ENCODE peak calls at places on chromosomes 12 and 14, in nine cellular contexts. O is RPMI7951; M is T-cell; R is cardiac fibroblast; G is H9; P is stimulated activated CD8-positive, alpha-beta memory T cell treated with anti-CD3 and anti-CD28 coated beads, Interleukin-7, amount 100 ng/mL, for 1 hour; E is tibial artery; J is MV-4-11; T is NCI-H460. U is an unnamed sample.

GRCh38 chr12:6229823-6230222 is 29.6 kb downstream of the CD9 start:
- DNase-seq in O (peak; percentile 87), M (no peak), R (peak; percentile 66), G (no peak), P (no peak), E (peak; percentile 91), J (peak; percentile 92), T (no peak), U (no peak)

GRCh38 chr12:2902287-2902880 is 11.7 kb downstream of the TULP3 start:
- DNase-seq in O (no peak), M (no peak), R (peak; percentile 88), G (no peak), P (no peak), E (no peak), J (no peak), T (no peak), U (no peak)

GRCh38 chr12:23753627-23754358 is 195.7 kb downstream of the SOX5 start:
- DNase-seq in O (no peak), M (no peak), R (no peak), G (no peak), P (no peak), E (no peak), J (no peak), T (no peak), U (no peak)

GRCh38 chr12:6314776-6315175 is 4.3 kb downstream of the PLEKHG6 start:
- DNase-seq in O (no peak), M (no peak), R (no peak), G (no peak), P (no peak), E (no peak), J (no peak), T (no peak), U (no peak)

GRCh38 chr14:104361101-104361591 is 218.4 kb upstream of the C14orf180 start:
- DNase-seq in O (no peak), M (no peak), R (no peak), G (peak; percentile 14), P (no peak), E (peak; percentile 57), J (no peak), T (no peak), U (no peak)

GRCh38 chr14:59161571-59162175 is 26.8 kb upstream of the DAAM1 start:
- DNase-seq in O (peak; percentile 92), M (no peak), R (peak; percentile 90), G (no peak), P (no peak), E (peak; percentile 68), J (peak; percentile 94), T (no peak), U (no peak)

GRCh38 chr12:32651956-32652210 is 27.2 kb upstream of the DNM1L start:
- DNase-seq in O (no peak), M (no peak), R (no peak), G (no peak), P (no peak), E (no peak), J (no peak), T (no peak), U (no peak)

GRCh38 chr12:83960767-83961166 is 951.8 kb downstream of the SLC6A15 start:
- DNase-seq in O (no peak), M (no peak), R (no peak), G (no peak), P (no peak), E (no peak), J (no peak), T (no peak), U (no peak)

GRCh38 chr12:131122631-131123030 is 168.9 kb downstream of the ADGRD1 start:
- DNase-seq in O (no peak), M (no peak), R (no peak), G (peak; percentile 19), P (no peak), E (peak; percentile 55), J (no peak), T (no peak), U (no peak)

GRCh38 chr14:74685054-74685453 is 27.8 kb downstream of the AREL1 start:
- DNase-seq in O (no peak), M (no peak), R (no peak), G (no peak), P (no peak), E (no peak), J (peak; percentile 75), T (no peak), U (no peak)

U was measured in T-helper 9 cell.